ENCODE peak calls at places on chromosomes 6 and 20, in seven cellular contexts. W, S, Q, E, R, J and G are unnamed samples.

GRCh38 chr6:135667694-135668455 is 170.3 kb upstream of the AHI1 start:
- DNase-seq in W (peak), S (peak), Q (peak), E (no peak), R (peak), J (peak), G (no peak)

GRCh38 chr6:18260448-18261106 is 3.8 kb downstream of the DEK start:
- DNase-seq in W (no peak), S (no peak), Q (no peak), E (peak), R (peak), J (no peak), G (no peak)

GRCh38 chr6:43613721-43614395 is 15.2 kb downstream of the GTPBP2 start:
- DNase-seq in W (no peak), S (no peak), Q (no peak), E (no peak), R (no peak), J (no peak), G (no peak)

GRCh38 chr20:37989601-37990001 is 43.7 kb downstream of the TTI1 start:
- DNase-seq in W (no peak), S (no peak), Q (no peak), E (peak), R (no peak), J (peak), G (no peak)

GRCh38 chr20:21118782-21119181 is 7.1 kb upstream of the KIZ start:
- DNase-seq in W (no peak), S (no peak), Q (no peak), E (no peak), R (no peak), J (no peak), G (no peak)

GRCh38 chr6:42193491-42193894 is 1.3 kb downstream of the GUCA1B start:
- DNase-seq in W (no peak), S (no peak), Q (peak), E (peak), R (no peak), J (no peak), G (no peak)

GRCh38 chr20:12928358-12928754 is 80.4 kb upstream of the SPTLC3 start:
- DNase-seq in W (no peak), S (no peak), Q (no peak), E (no peak), R (no peak), J (no peak), G (no peak)

GRCh38 chr20:10094566-10095173 is 59.9 kb downstream of the ANKEF1 start:
- DNase-seq in W (no peak), S (no peak), Q (no peak), E (no peak), R (peak), J (no peak), G (no peak)

GRCh38 chr20:59437601-59438031 is 137.2 kb downstream of the EDN3 start:
- DNase-seq in W (no peak), S (no peak), Q (no peak), E (no peak), R (no peak), J (no peak), G (no peak)